ENCODE peak calls at places on chromosomes 16 and 17, in eight cellular contexts. A, B, H, V, M, N, P and Y are unnamed samples.

GRCh38 chr17:19410875-19411291 is at the start of gene RNF112:
- DNase-seq in A (no peak), B (no peak), H (no peak), V (peak), M (peak), N (no peak), P (no peak), Y (no peak)

GRCh38 chr17:82613283-82614094 is 34.8 kb downstream of the WDR45B start:
- DNase-seq in A (no peak), B (no peak), H (no peak), V (no peak), M (no peak), N (no peak), P (no peak), Y (no peak)

GRCh38 chr17:82881292-82881823 is 41.5 kb upstream of the ZNF750 start:
- DNase-seq in A (no peak), B (no peak), H (no peak), V (no peak), M (no peak), N (no peak), P (no peak), Y (no peak)

GRCh38 chr16:79284760-79285159 is 315.8 kb downstream of the MAF start:
- DNase-seq in A (no peak), B (no peak), H (no peak), V (no peak), M (no peak), N (no peak), P (no peak), Y (no peak)

GRCh38 chr17:3213587-3213986 is 6.1 kb downstream of the OR1A1 start:
- DNase-seq in A (no peak), B (no peak), H (no peak), V (no peak), M (no peak), N (no peak), P (no peak), Y (no peak)

GRCh38 chr17:79330229-79330628 is 255.6 kb downstream of the ENGASE start:
- DNase-seq in A (no peak), B (no peak), H (no peak), V (no peak), M (no peak), N (no peak), P (peak), Y (no peak)

GRCh38 chr16:79093554-79093967 is 507.0 kb downstream of the MAF start:
- DNase-seq in A (no peak), B (no peak), H (peak), V (no peak), M (no peak), N (no peak), P (no peak), Y (no peak)

GRCh38 chr17:79435296-79435695 is 175.6 kb downstream of the RBFOX3 start:
- DNase-seq in A (no peak), B (no peak), H (no peak), V (no peak), M (no peak), N (no peak), P (no peak), Y (no peak)